ENCODE peak calls at places on chromosomes 6 and 20, in eight cellular contexts. One of them, this sample, is unnamed.

GRCh38 chr6:122381494-122382083 is 17.9 kb upstream of the HSF2 start:
- DNase-seq in gastrocnemius medialis: peak; percentile 45
- DNase-seq in breast epithelium: peak; percentile 23
- DNase-seq in HepG2: peak; percentile 69
- DNase-seq in psoas muscle: peak; percentile 18
- DNase-seq in heart right ventricle: no peak
- DNase-seq in suprapubic skin: no peak
- DNase-seq in AG04450: peak; percentile 71
- DNase-seq in this sample: no peak

GRCh38 chr6:33172307-33173227 is 19.7 kb downstream of the COL11A2 start:
- DNase-seq in psoas muscle: no peak
- DNase-seq in breast epithelium: no peak
- DNase-seq in AG04450: no peak
- DNase-seq in HepG2: peak; percentile 53
- DNase-seq in heart right ventricle: no peak
- DNase-seq in gastrocnemius medialis: no peak
- DNase-seq in suprapubic skin: no peak
- DNase-seq in this sample: peak; percentile 59

GRCh38 chr20:38447931-38448675 is 13.0 kb upstream of the SNHG17 start:
- DNase-seq in AG04450: no peak
- DNase-seq in suprapubic skin: no peak
- DNase-seq in HepG2: peak; percentile 79
- DNase-seq in heart right ventricle: no peak
- DNase-seq in psoas muscle: no peak
- DNase-seq in breast epithelium: no peak
- DNase-seq in gastrocnemius medialis: no peak
- DNase-seq in this sample: peak; percentile 40

GRCh38 chr20:20010639-20011500 is 6.3 kb upstream of the NAA20 start:
- DNase-seq in breast epithelium: no peak
- DNase-seq in suprapubic skin: no peak
- DNase-seq in heart right ventricle: no peak
- DNase-seq in psoas muscle: no peak
- DNase-seq in gastrocnemius medialis: no peak
- DNase-seq in HepG2: peak; percentile 91
- DNase-seq in AG04450: peak; percentile 56
- DNase-seq in this sample: no peak

GRCh38 chr20:59608396-59608795 is 4.1 kb downstream of the PHACTR3 start:
- DNase-seq in AG04450: no peak
- DNase-seq in heart right ventricle: no peak
- DNase-seq in HepG2: no peak
- DNase-seq in psoas muscle: no peak
- DNase-seq in gastrocnemius medialis: no peak
- DNase-seq in suprapubic skin: no peak
- DNase-seq in breast epithelium: no peak
- DNase-seq in this sample: no peak

GRCh38 chr6:38269773-38270172 is 370.0 kb downstream of the BTBD9 start:
- DNase-seq in suprapubic skin: no peak
- DNase-seq in psoas muscle: no peak
- DNase-seq in HepG2: no peak
- DNase-seq in gastrocnemius medialis: no peak
- DNase-seq in breast epithelium: no peak
- DNase-seq in AG04450: no peak
- DNase-seq in heart right ventricle: no peak
- DNase-seq in this sample: no peak

GRCh38 chr6:157763129-157763893 is 59.7 kb upstream of the SNX9 start:
- DNase-seq in gastrocnemius medialis: peak; percentile 37
- DNase-seq in breast epithelium: peak; percentile 97
- DNase-seq in heart right ventricle: peak; percentile 29
- DNase-seq in psoas muscle: peak; percentile 60
- DNase-seq in HepG2: peak; percentile 88
- DNase-seq in suprapubic skin: peak; percentile 90
- DNase-seq in AG04450: no peak
- DNase-seq in this sample: peak; percentile 75

GRCh38 chr6:35487653-35488516 is 9.0 kb downstream of the TEAD3 start:
- DNase-seq in suprapubic skin: no peak
- DNase-seq in heart right ventricle: no peak
- DNase-seq in gastrocnemius medialis: no peak
- DNase-seq in breast epithelium: peak; percentile 89
- DNase-seq in psoas muscle: no peak
- DNase-seq in HepG2: no peak
- DNase-seq in AG04450: no peak
- DNase-seq in this sample: no peak

GRCh38 chr6:112468359-112468758 is 121.2 kb downstream of the RFPL4B start:
- DNase-seq in breast epithelium: no peak
- DNase-seq in AG04450: no peak
- DNase-seq in psoas muscle: no peak
- DNase-seq in suprapubic skin: no peak
- DNase-seq in heart right ventricle: no peak
- DNase-seq in HepG2: no peak
- DNase-seq in gastrocnemius medialis: no peak
- DNase-seq in this sample: no peak

GRCh38 chr6:56659721-56660373 is 17.2 kb upstream of the DST start:
- DNase-seq in gastrocnemius medialis: no peak
- DNase-seq in AG04450: no peak
- DNase-seq in psoas muscle: no peak
- DNase-seq in HepG2: no peak
- DNase-seq in suprapubic skin: no peak
- DNase-seq in heart right ventricle: no peak
- DNase-seq in breast epithelium: no peak
- DNase-seq in this sample: no peak

GRCh38 chr6:126419901-126420300 is 80.0 kb downstream of the CENPW start:
- DNase-seq in suprapubic skin: no peak
- DNase-seq in gastrocnemius medialis: no peak
- DNase-seq in heart right ventricle: no peak
- DNase-seq in AG04450: no peak
- DNase-seq in breast epithelium: no peak
- DNase-seq in HepG2: no peak
- DNase-seq in psoas muscle: no peak
- DNase-seq in this sample: no peak

GRCh38 chr6:88982720-88983119 is 19.3 kb upstream of the RNGTT start:
- DNase-seq in psoas muscle: peak; percentile 37
- DNase-seq in AG04450: peak; percentile 43
- DNase-seq in breast epithelium: peak; percentile 78
- DNase-seq in suprapubic skin: no peak
- DNase-seq in gastrocnemius medialis: peak; percentile 83
- DNase-seq in heart right ventricle: no peak
- DNase-seq in HepG2: peak; percentile 55
- DNase-seq in this sample: peak; percentile 65

GRCh38 chr20:21114584-21114983 is 8.4 kb upstream of the LINC00237 start:
- DNase-seq in psoas muscle: no peak
- DNase-seq in breast epithelium: no peak
- DNase-seq in suprapubic skin: no peak
- DNase-seq in HepG2: no peak
- DNase-seq in AG04450: no peak
- DNase-seq in gastrocnemius medialis: no peak
- DNase-seq in heart right ventricle: no peak
- DNase-seq in this sample: no peak

GRCh38 chr20:58523916-58524315 is 8.7 kb upstream of the APCDD1L start:
- DNase-seq in HepG2: no peak
- DNase-seq in AG04450: no peak
- DNase-seq in gastrocnemius medialis: no peak
- DNase-seq in heart right ventricle: no peak
- DNase-seq in suprapubic skin: no peak
- DNase-seq in breast epithelium: no peak
- DNase-seq in psoas muscle: no peak
- DNase-seq in this sample: no peak

GRCh38 chr6:66986940-66987339 is 1279.9 kb upstream of the EYS start:
- DNase-seq in gastrocnemius medialis: no peak
- DNase-seq in psoas muscle: no peak
- DNase-seq in suprapubic skin: no peak
- DNase-seq in HepG2: peak; percentile 55
- DNase-seq in breast epithelium: no peak
- DNase-seq in heart right ventricle: no peak
- DNase-seq in AG04450: no peak
- DNase-seq in this sample: no peak

GRCh38 chr6:66985816-66986215 is 1278.8 kb upstream of the EYS start:
- DNase-seq in AG04450: no peak
- DNase-seq in psoas muscle: no peak
- DNase-seq in breast epithelium: peak; percentile 41
- DNase-seq in gastrocnemius medialis: no peak
- DNase-seq in HepG2: no peak
- DNase-seq in suprapubic skin: no peak
- DNase-seq in heart right ventricle: no peak
- DNase-seq in this sample: no peak
- H3K9me3 ChIP-seq in AG04450: no peaks in the 10 kb centered on the region
- H3K9me3 ChIP-seq in psoas muscle: no peaks in the 10 kb centered on the region
- H3K9me3 ChIP-seq in breast epithelium: peaks cover 8% of the 10 kb centered on the region
- H3K9me3 ChIP-seq in gastrocnemius medialis: no peaks in the 10 kb centered on the region
- H3K9me3 ChIP-seq in HepG2: no peaks in the 10 kb centered on the region
- H3K9me3 ChIP-seq in suprapubic skin: no peaks in the 10 kb centered on the region
- H3K9me3 ChIP-seq in heart right ventricle: peaks cover 71% of the 10 kb centered on the region
- H3K9me3 ChIP-seq in this sample: peaks cover 4% of the 10 kb centered on the region

GRCh38 chr20:29349836-29350235 is 1907.6 kb upstream of the DEFB115 start:
- DNase-seq in breast epithelium: no peak
- DNase-seq in HepG2: no peak
- DNase-seq in AG04450: no peak
- DNase-seq in suprapubic skin: no peak
- DNase-seq in heart right ventricle: no peak
- DNase-seq in gastrocnemius medialis: no peak
- DNase-seq in psoas muscle: no peak
- DNase-seq in this sample: no peak
- H3K9me3 ChIP-seq in breast epithelium: peaks cover 15% of the 10 kb centered on the region
- H3K9me3 ChIP-seq in HepG2: peaks cover 49% of the 10 kb centered on the region
- H3K9me3 ChIP-seq in AG04450: peaks cover 26% of the 10 kb centered on the region
- H3K9me3 ChIP-seq in suprapubic skin: peaks cover 3% of the 10 kb centered on the region
- H3K9me3 ChIP-seq in heart right ventricle: peaks cover 3% of the 10 kb centered on the region
- H3K9me3 ChIP-seq in gastrocnemius medialis: no peaks in the 10 kb centered on the region
- H3K9me3 ChIP-seq in psoas muscle: no peaks in the 10 kb centered on the region
- H3K9me3 ChIP-seq in this sample: no peaks in the 10 kb centered on the region

DNA sequence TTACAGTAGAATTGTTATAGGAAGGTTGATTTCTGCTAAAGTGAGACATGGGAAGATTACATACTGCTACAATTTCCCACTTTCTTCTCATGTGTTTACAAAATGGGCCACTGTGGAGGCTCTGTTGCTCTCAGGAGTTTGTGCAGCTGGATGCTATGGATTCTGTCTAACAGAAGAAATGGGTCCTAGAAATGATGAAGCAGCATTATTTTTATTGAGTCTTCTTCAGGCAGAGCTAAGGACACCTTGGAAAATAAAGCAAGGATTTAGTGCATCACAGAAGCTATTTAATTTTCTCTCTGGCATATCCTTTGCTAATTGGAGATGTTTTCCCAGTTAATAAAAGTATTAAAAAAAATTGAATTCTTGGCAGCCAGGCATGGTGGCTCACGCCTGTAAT is 29.2 kb downstream of the CCDC170 start:
- DNase-seq in gastrocnemius medialis: no peak
- DNase-seq in suprapubic skin: no peak
- DNase-seq in breast epithelium: no peak
- DNase-seq in HepG2: no peak
- DNase-seq in heart right ventricle: no peak
- DNase-seq in AG04450: no peak
- DNase-seq in psoas muscle: no peak
- DNase-seq in this sample: no peak
- H3K9me3 ChIP-seq in gastrocnemius medialis: peaks cover 4% of the 10 kb centered on the region
- H3K9me3 ChIP-seq in suprapubic skin: peaks cover 5% of the 10 kb centered on the region
- H3K9me3 ChIP-seq in breast epithelium: peaks cover 31% of the 10 kb centered on the region
- H3K9me3 ChIP-seq in HepG2: peaks cover 48% of the 10 kb centered on the region
- H3K9me3 ChIP-seq in heart right ventricle: peaks cover 64% of the 10 kb centered on the region
- H3K9me3 ChIP-seq in AG04450: peaks cover 4% of the 10 kb centered on the region
- H3K9me3 ChIP-seq in psoas muscle: peaks cover 8% of the 10 kb centered on the region
- H3K9me3 ChIP-seq in this sample: peaks cover 5% of the 10 kb centered on the region

DNA sequence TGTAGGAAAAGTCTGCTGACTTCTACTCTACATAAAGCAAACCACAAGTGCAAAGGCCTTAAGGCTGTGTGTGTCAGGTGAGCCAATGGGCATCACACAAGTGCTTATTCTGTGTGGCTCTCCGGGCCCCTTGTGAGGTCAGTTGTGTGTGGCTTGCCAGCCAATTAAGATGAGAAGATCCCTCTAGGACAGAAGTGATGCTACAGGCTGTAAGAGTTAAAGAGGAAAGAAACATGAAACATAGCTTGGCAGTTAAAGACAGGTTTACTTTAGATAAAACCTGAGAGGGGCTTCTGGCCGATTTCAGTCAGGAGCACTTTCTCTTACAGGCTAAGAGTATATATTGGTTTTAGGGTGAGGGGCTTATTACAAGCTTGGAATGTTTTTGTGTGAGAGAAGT is 242.4 kb downstream of the NFATC2 start:
- DNase-seq in breast epithelium: no peak
- DNase-seq in gastrocnemius medialis: no peak
- DNase-seq in suprapubic skin: no peak
- DNase-seq in AG04450: no peak
- DNase-seq in heart right ventricle: no peak
- DNase-seq in psoas muscle: no peak
- DNase-seq in HepG2: no peak
- DNase-seq in this sample: no peak
- H3K9me3 ChIP-seq in breast epithelium: peaks cover 10% of the 10 kb centered on the region
- H3K9me3 ChIP-seq in gastrocnemius medialis: no peaks in the 10 kb centered on the region
- H3K9me3 ChIP-seq in suprapubic skin: no peaks in the 10 kb centered on the region
- H3K9me3 ChIP-seq in AG04450: peaks cover 17% of the 10 kb centered on the region
- H3K9me3 ChIP-seq in heart right ventricle: peaks cover 27% of the 10 kb centered on the region
- H3K9me3 ChIP-seq in psoas muscle: no peaks in the 10 kb centered on the region
- H3K9me3 ChIP-seq in HepG2: peaks cover 13% of the 10 kb centered on the region
- H3K9me3 ChIP-seq in this sample: peaks cover 2% of the 10 kb centered on the region

GRCh38 chr20:48008850-48009535 is 223.7 kb upstream of the SULF2 start:
- DNase-seq in suprapubic skin: no peak
- DNase-seq in psoas muscle: no peak
- DNase-seq in breast epithelium: no peak
- DNase-seq in heart right ventricle: no peak
- DNase-seq in gastrocnemius medialis: no peak
- DNase-seq in AG04450: no peak
- DNase-seq in HepG2: no peak
- DNase-seq in this sample: no peak

GRCh38 chr20:48012401-48012974 is 227.2 kb upstream of the SULF2 start:
- DNase-seq in AG04450: no peak
- DNase-seq in gastrocnemius medialis: no peak
- DNase-seq in suprapubic skin: no peak
- DNase-seq in psoas muscle: no peak
- DNase-seq in heart right ventricle: no peak
- DNase-seq in breast epithelium: no peak
- DNase-seq in HepG2: peak; percentile 49
- DNase-seq in this sample: no peak

GRCh38 chr20:48007356-48007755 is 222.1 kb upstream of the SULF2 start:
- DNase-seq in heart right ventricle: no peak
- DNase-seq in psoas muscle: no peak
- DNase-seq in HepG2: no peak
- DNase-seq in breast epithelium: no peak
- DNase-seq in gastrocnemius medialis: no peak
- DNase-seq in suprapubic skin: no peak
- DNase-seq in AG04450: no peak
- DNase-seq in this sample: no peak

GRCh38 chr20:48011025-48011424 is 225.7 kb upstream of the SULF2 start:
- DNase-seq in breast epithelium: no peak
- DNase-seq in HepG2: no peak
- DNase-seq in suprapubic skin: no peak
- DNase-seq in AG04450: no peak
- DNase-seq in heart right ventricle: no peak
- DNase-seq in psoas muscle: no peak
- DNase-seq in gastrocnemius medialis: no peak
- DNase-seq in this sample: no peak

GRCh38 chr20:48010623-48011022 is 225.3 kb upstream of the SULF2 start:
- DNase-seq in psoas muscle: no peak
- DNase-seq in breast epithelium: no peak
- DNase-seq in AG04450: no peak
- DNase-seq in gastrocnemius medialis: no peak
- DNase-seq in HepG2: no peak
- DNase-seq in suprapubic skin: no peak
- DNase-seq in heart right ventricle: no peak
- DNase-seq in this sample: no peak
- H3K9me3 ChIP-seq in psoas muscle: peaks cover 6% of the 10 kb centered on the region
- H3K9me3 ChIP-seq in breast epithelium: peaks cover 9% of the 10 kb centered on the region
- H3K9me3 ChIP-seq in AG04450: peaks cover 13% of the 10 kb centered on the region
- H3K9me3 ChIP-seq in gastrocnemius medialis: no peaks in the 10 kb centered on the region
- H3K9me3 ChIP-seq in HepG2: peaks cover 26% of the 10 kb centered on the region
- H3K9me3 ChIP-seq in suprapubic skin: no peaks in the 10 kb centered on the region
- H3K9me3 ChIP-seq in heart right ventricle: peaks cover 31% of the 10 kb centered on the region
- H3K9me3 ChIP-seq in this sample: peaks cover 2% of the 10 kb centered on the region

GRCh38 chr6:24668997-24669361 is 2.1 kb downstream of the ACOT13 start:
- DNase-seq in psoas muscle: no peak
- DNase-seq in gastrocnemius medialis: no peak
- DNase-seq in suprapubic skin: no peak
- DNase-seq in HepG2: no peak
- DNase-seq in heart right ventricle: no peak
- DNase-seq in AG04450: no peak
- DNase-seq in breast epithelium: no peak
- DNase-seq in this sample: no peak
- H3K9me3 ChIP-seq in psoas muscle: no peaks in the 10 kb centered on the region
- H3K9me3 ChIP-seq in gastrocnemius medialis: no peaks in the 10 kb centered on the region
- H3K9me3 ChIP-seq in suprapubic skin: no peaks in the 10 kb centered on the region
- H3K9me3 ChIP-seq in HepG2: peaks cover 31% of the 10 kb centered on the region
- H3K9me3 ChIP-seq in heart right ventricle: peaks cover 25% of the 10 kb centered on the region
- H3K9me3 ChIP-seq in AG04450: peaks cover 11% of the 10 kb centered on the region
- H3K9me3 ChIP-seq in breast epithelium: no peaks in the 10 kb centered on the region
- H3K9me3 ChIP-seq in this sample: no peaks in the 10 kb centered on the region